ENCODE peak calls at places on chromosomes 13 and 19, in seven cellular contexts. One of them, this sample, is unnamed.

GRCh38 chr19:18833849-18834643 is 2.3 kb downstream of the UPF1 start:
- DNase-seq in HepG2: peak; percentile 53
- DNase-seq in IMR-90: no peak
- DNase-seq in uterus: no peak
- DNase-seq in K562: no peak
- DNase-seq in esophagus squamous epithelium: no peak
- DNase-seq in prostate gland: peak; percentile 36
- DNase-seq in this sample: no peak

GRCh38 chr13:74751739-74752138 is 617.5 kb upstream of the KLF12 start:
- DNase-seq in K562: no peak
- DNase-seq in HepG2: no peak
- DNase-seq in IMR-90: no peak
- DNase-seq in uterus: no peak
- DNase-seq in esophagus squamous epithelium: no peak
- DNase-seq in prostate gland: no peak
- DNase-seq in this sample: no peak

GRCh38 chr13:61833228-61833627 is 417.6 kb upstream of the PCDH20 start:
- DNase-seq in prostate gland: no peak
- DNase-seq in K562: no peak
- DNase-seq in uterus: no peak
- DNase-seq in esophagus squamous epithelium: no peak
- DNase-seq in IMR-90: no peak
- DNase-seq in HepG2: no peak
- DNase-seq in this sample: no peak

GRCh38 chr19:1672038-1672768 is 19.8 kb upstream of the TCF3 start:
- DNase-seq in prostate gland: no peak
- DNase-seq in uterus: peak; percentile 34
- DNase-seq in esophagus squamous epithelium: no peak
- DNase-seq in K562: peak; percentile 83
- DNase-seq in IMR-90: peak; percentile 30
- DNase-seq in HepG2: no peak
- DNase-seq in this sample: no peak

GRCh38 chr13:22461854-22462565 is 718.8 kb upstream of the SGCG start:
- DNase-seq in IMR-90: no peak
- DNase-seq in uterus: no peak
- DNase-seq in esophagus squamous epithelium: no peak
- DNase-seq in HepG2: no peak
- DNase-seq in K562: no peak
- DNase-seq in prostate gland: no peak
- DNase-seq in this sample: no peak

GRCh38 chr19:37942516-37942902 is 35.5 kb downstream of the SIPA1L3 start:
- DNase-seq in HepG2: no peak
- DNase-seq in prostate gland: no peak
- DNase-seq in uterus: no peak
- DNase-seq in IMR-90: no peak
- DNase-seq in esophagus squamous epithelium: no peak
- DNase-seq in K562: no peak
- DNase-seq in this sample: no peak

GRCh38 chr13:20404488-20405222 is 121.0 kb downstream of the CRYL1 start:
- DNase-seq in uterus: no peak
- DNase-seq in HepG2: no peak
- DNase-seq in esophagus squamous epithelium: no peak
- DNase-seq in K562: no peak
- DNase-seq in prostate gland: no peak
- DNase-seq in IMR-90: no peak
- DNase-seq in this sample: no peak

GRCh38 chr19:33960566-33960965 is 163.9 kb downstream of the KCTD15 start:
- DNase-seq in uterus: no peak
- DNase-seq in prostate gland: no peak
- DNase-seq in IMR-90: no peak
- DNase-seq in K562: no peak
- DNase-seq in esophagus squamous epithelium: no peak
- DNase-seq in HepG2: no peak
- DNase-seq in this sample: no peak

GRCh38 chr19:19342086-19343015 is 21.7 kb downstream of the MAU2 start:
- DNase-seq in esophagus squamous epithelium: no peak
- DNase-seq in uterus: peak; percentile 48
- DNase-seq in prostate gland: peak; percentile 33
- DNase-seq in HepG2: peak; percentile 44
- DNase-seq in K562: peak; percentile 87
- DNase-seq in IMR-90: peak; percentile 46
- DNase-seq in this sample: peak; percentile 58

GRCh38 chr13:51781246-51782022 is 22.5 kb downstream of the DHRS12 start:
- DNase-seq in prostate gland: no peak
- DNase-seq in IMR-90: peak; percentile 24
- DNase-seq in K562: no peak
- DNase-seq in uterus: no peak
- DNase-seq in esophagus squamous epithelium: no peak
- DNase-seq in HepG2: no peak
- DNase-seq in this sample: no peak

GRCh38 chr13:103694033-103694432 is 627.8 kb upstream of the SLC10A2 start:
- DNase-seq in esophagus squamous epithelium: no peak
- DNase-seq in prostate gland: no peak
- DNase-seq in HepG2: no peak
- DNase-seq in IMR-90: no peak
- DNase-seq in uterus: no peak
- DNase-seq in K562: no peak
- DNase-seq in this sample: no peak

GRCh38 chr13:33497146-33497845 is 211.7 kb upstream of the STARD13 start:
- DNase-seq in IMR-90: peak; percentile 79
- DNase-seq in uterus: no peak
- DNase-seq in K562: no peak
- DNase-seq in HepG2: no peak
- DNase-seq in esophagus squamous epithelium: no peak
- DNase-seq in prostate gland: no peak
- DNase-seq in this sample: no peak

GRCh38 chr19:18364826-18365528 is 21.0 kb upstream of the GDF15 start:
- DNase-seq in prostate gland: peak; percentile 96
- DNase-seq in K562: peak; percentile 86
- DNase-seq in esophagus squamous epithelium: no peak
- DNase-seq in HepG2: peak; percentile 97
- DNase-seq in IMR-90: peak; percentile 100
- DNase-seq in uterus: peak; percentile 66
- DNase-seq in this sample: peak; percentile 81

GRCh38 chr13:31174018-31174417 is 12.3 kb upstream of the HSPH1 start:
- DNase-seq in uterus: no peak
- DNase-seq in K562: no peak
- DNase-seq in prostate gland: no peak
- DNase-seq in esophagus squamous epithelium: no peak
- DNase-seq in IMR-90: peak; percentile 77
- DNase-seq in HepG2: peak; percentile 38
- DNase-seq in this sample: no peak

GRCh38 chr13:20773194-20774080 is at the start of gene EEF1AKMT1:
- DNase-seq in IMR-90: peak; percentile 91
- DNase-seq in prostate gland: peak; percentile 83
- DNase-seq in HepG2: peak; percentile 81
- DNase-seq in uterus: peak; percentile 96
- DNase-seq in K562: peak; percentile 86
- DNase-seq in esophagus squamous epithelium: peak; percentile 69
- DNase-seq in this sample: peak; percentile 91

GRCh38 chr13:113973218-113974164 is at the start of gene C13orf46:
- DNase-seq in prostate gland: no peak
- DNase-seq in uterus: no peak
- DNase-seq in IMR-90: no peak
- DNase-seq in K562: no peak
- DNase-seq in HepG2: peak; percentile 12
- DNase-seq in esophagus squamous epithelium: no peak
- DNase-seq in this sample: no peak

GRCh38 chr13:64529874-64530485 is 2700.2 kb downstream of the PCDH9 start:
- DNase-seq in uterus: no peak
- DNase-seq in IMR-90: no peak
- DNase-seq in HepG2: peak; percentile 9
- DNase-seq in K562: peak; percentile 6
- DNase-seq in esophagus squamous epithelium: no peak
- DNase-seq in prostate gland: no peak
- DNase-seq in this sample: no peak

GRCh38 chr13:114032121-114032799 is 58.4 kb upstream of the C13orf46 start:
- DNase-seq in IMR-90: peak; percentile 75
- DNase-seq in uterus: peak; percentile 73
- DNase-seq in prostate gland: no peak
- DNase-seq in esophagus squamous epithelium: no peak
- DNase-seq in HepG2: peak; percentile 47
- DNase-seq in K562: no peak
- DNase-seq in this sample: no peak

GRCh38 chr19:19627716-19628498 is at the start of gene LPAR2:
- DNase-seq in uterus: no peak
- DNase-seq in HepG2: no peak
- DNase-seq in prostate gland: peak; percentile 69
- DNase-seq in K562: no peak
- DNase-seq in IMR-90: no peak
- DNase-seq in esophagus squamous epithelium: no peak
- DNase-seq in this sample: peak; percentile 50

GRCh38 chr19:13051581-13052165 is 51.0 kb downstream of the LYL1 start:
- DNase-seq in esophagus squamous epithelium: no peak
- DNase-seq in HepG2: peak; percentile 54
- DNase-seq in IMR-90: peak; percentile 24
- DNase-seq in uterus: peak; percentile 74
- DNase-seq in K562: peak; percentile 81
- DNase-seq in prostate gland: peak; percentile 75
- DNase-seq in this sample: peak; percentile 67

GRCh38 chr19:29323972-29324680 is 111.2 kb upstream of the UQCRFS1 start:
- DNase-seq in esophagus squamous epithelium: no peak
- DNase-seq in IMR-90: no peak
- DNase-seq in HepG2: no peak
- DNase-seq in prostate gland: no peak
- DNase-seq in uterus: no peak
- DNase-seq in K562: no peak
- DNase-seq in this sample: no peak

GRCh38 chr19:1038995-1039645 is 787 bp upstream of the ABCA7 start:
- DNase-seq in IMR-90: peak; percentile 28
- DNase-seq in HepG2: no peak
- DNase-seq in esophagus squamous epithelium: no peak
- DNase-seq in prostate gland: no peak
- DNase-seq in K562: no peak
- DNase-seq in uterus: no peak
- DNase-seq in this sample: no peak

GRCh38 chr19:48645652-48646191 is at the start of gene CA11:
- DNase-seq in K562: no peak
- DNase-seq in prostate gland: no peak
- DNase-seq in HepG2: no peak
- DNase-seq in esophagus squamous epithelium: no peak
- DNase-seq in IMR-90: no peak
- DNase-seq in uterus: no peak
- DNase-seq in this sample: no peak

DNA sequence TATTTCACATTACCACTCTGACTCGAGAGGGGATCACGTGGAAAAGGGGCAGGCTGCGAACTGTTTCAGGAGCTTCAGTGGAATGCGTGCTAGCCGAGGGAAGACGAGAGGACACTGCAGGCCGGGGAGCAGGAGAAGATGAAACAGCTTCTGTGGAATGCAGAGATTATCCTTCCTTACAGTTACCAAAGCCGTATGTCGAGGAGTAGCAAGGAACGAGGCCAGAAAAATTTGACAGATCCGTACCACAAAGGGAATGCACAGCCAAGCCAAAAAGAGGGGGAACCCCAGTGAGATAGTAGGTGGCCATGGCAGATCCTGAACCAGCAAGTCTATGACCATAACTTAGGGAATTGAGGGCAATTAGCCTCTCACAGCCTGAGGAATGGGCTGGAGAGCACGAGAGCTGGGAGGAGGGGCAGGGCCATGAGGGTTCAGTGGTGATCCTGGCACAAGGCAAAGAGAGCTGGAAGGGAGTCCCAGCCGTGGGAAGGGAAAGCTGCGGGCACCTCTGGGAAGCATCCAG is 5.3 kb downstream of the COL4A1 start:
- DNase-seq in uterus: peak; percentile 45
- DNase-seq in esophagus squamous epithelium: no peak
- DNase-seq in prostate gland: no peak
- DNase-seq in IMR-90: peak; percentile 90
- DNase-seq in HepG2: no peak
- DNase-seq in K562: no peak
- DNase-seq in this sample: no peak
- H3K4me1 ChIP-seq in uterus: peaks cover 7% of the 10 kb centered on the region
- H3K4me1 ChIP-seq in esophagus squamous epithelium: peaks cover 21% of the 10 kb centered on the region
- H3K4me1 ChIP-seq in prostate gland: no peaks in the 10 kb centered on the region
- H3K4me1 ChIP-seq in IMR-90: peaks cover 34% of the 10 kb centered on the region
- H3K4me1 ChIP-seq in HepG2: no peaks in the 10 kb centered on the region
- H3K4me1 ChIP-seq in K562: no peaks in the 10 kb centered on the region
- H3K4me1 ChIP-seq in this sample: peaks cover under 1% of the 10 kb centered on the region

GRCh38 chr19:3670258-3670795 is 29.9 kb downstream of the PIP5K1C start:
- DNase-seq in K562: peak; percentile 87
- DNase-seq in HepG2: no peak
- DNase-seq in prostate gland: peak; percentile 15
- DNase-seq in uterus: peak; percentile 91
- DNase-seq in IMR-90: peak; percentile 84
- DNase-seq in esophagus squamous epithelium: no peak
- DNase-seq in this sample: peak; percentile 65
- TF ChIP-seq POLR2A in K562: peak; percentile 79
- TF ChIP-seq POLR2A in HepG2: no peak
- TF ChIP-seq POLR2A in prostate gland: peak; percentile 46
- TF ChIP-seq POLR2A in uterus: peak; percentile 98
- TF ChIP-seq POLR2A in IMR-90: peak; percentile 72
- TF ChIP-seq POLR2A in esophagus squamous epithelium: no peak
- TF ChIP-seq POLR2A in this sample: peak; percentile 33

GRCh38 chr19:4537953-4538600 is 1.8 kb downstream of the LRG1 start:
- DNase-seq in HepG2: no peak
- DNase-seq in uterus: no peak
- DNase-seq in K562: no peak
- DNase-seq in prostate gland: no peak
- DNase-seq in IMR-90: no peak
- DNase-seq in esophagus squamous epithelium: no peak
- DNase-seq in this sample: no peak
- H3K4me1 ChIP-seq in HepG2: peaks cover 80% of the 10 kb centered on the region
- H3K4me1 ChIP-seq in uterus: no peaks in the 10 kb centered on the region
- H3K4me1 ChIP-seq in K562: peaks cover 14% of the 10 kb centered on the region
- H3K4me1 ChIP-seq in prostate gland: no peaks in the 10 kb centered on the region
- H3K4me1 ChIP-seq in IMR-90: no peaks in the 10 kb centered on the region
- H3K4me1 ChIP-seq in esophagus squamous epithelium: peaks cover 24% of the 10 kb centered on the region
- H3K4me1 ChIP-seq in this sample: no peaks in the 10 kb centered on the region

GRCh38 chr13:26390203-26390602 is 136.3 kb downstream of the CDK8 start:
- DNase-seq in HepG2: no peak
- DNase-seq in K562: no peak
- DNase-seq in uterus: no peak
- DNase-seq in esophagus squamous epithelium: no peak
- DNase-seq in prostate gland: no peak
- DNase-seq in IMR-90: no peak
- DNase-seq in this sample: no peak
- TF ChIP-seq POLR2A in HepG2: no peak
- TF ChIP-seq POLR2A in K562: no peak
- TF ChIP-seq POLR2A in uterus: no peak
- TF ChIP-seq POLR2A in esophagus squamous epithelium: no peak
- TF ChIP-seq POLR2A in prostate gland: no peak
- TF ChIP-seq POLR2A in IMR-90: no peak
- TF ChIP-seq POLR2A in this sample: no peak

GRCh38 chr19:56114711-56115110 is 6.4 kb downstream of the ZNF787 start:
- DNase-seq in prostate gland: no peak
- DNase-seq in IMR-90: no peak
- DNase-seq in HepG2: no peak
- DNase-seq in K562: no peak
- DNase-seq in esophagus squamous epithelium: no peak
- DNase-seq in uterus: no peak
- DNase-seq in this sample: no peak
- H3K4me1 ChIP-seq in prostate gland: peaks cover 41% of the 10 kb centered on the region
- H3K4me1 ChIP-seq in IMR-90: peaks cover 26% of the 10 kb centered on the region
- H3K4me1 ChIP-seq in HepG2: peaks cover 90% of the 10 kb centered on the region
- H3K4me1 ChIP-seq in K562: peaks cover 19% of the 10 kb centered on the region
- H3K4me1 ChIP-seq in esophagus squamous epithelium: peaks cover 84% of the 10 kb centered on the region
- H3K4me1 ChIP-seq in uterus: peaks cover 50% of the 10 kb centered on the region
- H3K4me1 ChIP-seq in this sample: peaks cover 5% of the 10 kb centered on the region